ENCODE peak calls at places on chromosomes 7 and 10, in eight cellular contexts. I, P, L, F, E, N, G and S are unnamed samples.
A peak's percentile ranks its signal among the peaks of the same experiment; 100 is the strongest.

GRCh38 chr7:19919156-19920085 is 146.0 kb upstream of the TMEM196 start:
- DNase-seq in L (no peak), I (no peak), P (peak; percentile 37), E (no peak), G (no peak), N (no peak), F (no peak), S (no peak)

GRCh38 chr10:132096223-132096622 is 30.5 kb downstream of the JAKMIP3 start:
- DNase-seq in G (no peak), F (no peak), L (peak; percentile 48), N (peak; percentile 77), I (no peak), E (no peak), P (peak; percentile 33), S (no peak)

GRCh38 chr10:34638405-34639054 is 176.6 kb downstream of the PARD3 start:
- DNase-seq in E (peak; percentile 49), F (peak; percentile 92), L (peak; percentile 79), P (peak; percentile 90), G (peak; percentile 93), N (peak; percentile 61), I (peak; percentile 41), S (peak; percentile 45)

GRCh38 chr7:140304071-140304799 is 94.1 kb downstream of the SLC37A3 start:
- DNase-seq in L (no peak), P (peak; percentile 47), G (no peak), N (peak; percentile 2), F (no peak), I (no peak), E (peak; percentile 58), S (peak; percentile 61)

GRCh38 chr7:69123003-69123402 is 475.3 kb upstream of the AUTS2 start:
- DNase-seq in F (no peak), P (no peak), L (no peak), I (no peak), G (no peak), N (no peak), E (no peak), S (no peak)

GRCh38 chr7:151756076-151756731 is 120.7 kb downstream of the PRKAG2 start:
- DNase-seq in E (peak; percentile 55), L (peak; percentile 20), N (peak; percentile 40), G (no peak), I (no peak), F (no peak), P (peak; percentile 72), S (no peak)

GRCh38 chr7:32062150-32062549 is 8.1 kb downstream of the PDE1C start:
- DNase-seq in G (peak; percentile 62), E (no peak), I (no peak), N (peak; percentile 64), P (peak; percentile 29), L (peak; percentile 91), F (peak; percentile 53), S (peak; percentile 37)

GRCh38 chr7:34523233-34523918 is 134.6 kb upstream of the NPSR1 start:
- DNase-seq in P (peak; percentile 1), I (peak; percentile 20), L (no peak), F (no peak), G (no peak), N (peak; percentile 15), E (no peak), S (no peak)

GRCh38 chr10:59079386-59080226 is 96.8 kb upstream of the PHYHIPL start:
- DNase-seq in I (peak; percentile 73), E (no peak), N (peak; percentile 46), L (no peak), F (no peak), G (no peak), P (peak; percentile 89), S (no peak)

GRCh38 chr10:113754768-113755167 is 3.3 kb downstream of the PLEKHS1 start:
- DNase-seq in G (no peak), N (no peak), I (no peak), F (no peak), E (no peak), L (no peak), P (no peak), S (no peak)

GRCh38 chr10:95896066-95896850 is 11.5 kb upstream of the CC2D2B start:
- DNase-seq in G (no peak), I (no peak), P (no peak), E (no peak), N (no peak), L (no peak), F (no peak), S (no peak)

GRCh38 chr10:68668972-68669371 is 52.1 kb upstream of the CCAR1 start:
- DNase-seq in F (no peak), N (no peak), L (no peak), I (no peak), E (no peak), P (no peak), G (no peak), S (no peak)

GRCh38 chr7:55427279-55427788 is 62.2 kb downstream of the LANCL2 start:
- DNase-seq in N (peak; percentile 10), E (no peak), G (no peak), I (no peak), F (no peak), P (no peak), L (no peak), S (no peak)

GRCh38 chr10:77925795-77926565 is 575 bp downstream of the DLG5 start:
- DNase-seq in E (peak; percentile 72), P (peak; percentile 22), F (peak; percentile 41), L (peak; percentile 69), N (peak; percentile 68), G (peak; percentile 35), I (no peak), S (peak; percentile 77)

GRCh38 chr10:84256510-84257342 is 11.9 kb downstream of the RGR start:
- DNase-seq in E (peak; percentile 66), I (no peak), P (peak; percentile 44), L (peak; percentile 65), N (peak; percentile 16), G (peak; percentile 68), F (no peak), S (peak; percentile 48)
- TF ChIP-seq CTCF in E (peak; percentile 23), I (peak; percentile 67), P (peak; percentile 59), L (no peak), N (peak; percentile 42), G (peak; percentile 70), F (peak; percentile 26), S (peak; percentile 44)

GRCh38 chr7:79282882-79283602 is 170.4 kb downstream of the MAGI2 start:
- DNase-seq in F (no peak), E (no peak), N (peak; percentile 43), I (no peak), L (no peak), G (no peak), P (peak; percentile 85), S (no peak)

GRCh38 chr7:79284226-79284625 is 169.2 kb downstream of the MAGI2 start:
- DNase-seq in I (no peak), G (no peak), P (peak; percentile 38), F (no peak), E (no peak), L (no peak), N (no peak), S (no peak)

GRCh38 chr7:79281406-79281805 is 172.1 kb downstream of the MAGI2 start:
- DNase-seq in F (no peak), G (no peak), P (peak; percentile 13), E (no peak), I (no peak), N (no peak), L (no peak), S (no peak)

GRCh38 chr7:79286181-79286580 is 167.3 kb downstream of the MAGI2 start:
- DNase-seq in F (no peak), I (no peak), N (no peak), P (no peak), E (no peak), G (no peak), L (no peak), S (no peak)

DNA sequence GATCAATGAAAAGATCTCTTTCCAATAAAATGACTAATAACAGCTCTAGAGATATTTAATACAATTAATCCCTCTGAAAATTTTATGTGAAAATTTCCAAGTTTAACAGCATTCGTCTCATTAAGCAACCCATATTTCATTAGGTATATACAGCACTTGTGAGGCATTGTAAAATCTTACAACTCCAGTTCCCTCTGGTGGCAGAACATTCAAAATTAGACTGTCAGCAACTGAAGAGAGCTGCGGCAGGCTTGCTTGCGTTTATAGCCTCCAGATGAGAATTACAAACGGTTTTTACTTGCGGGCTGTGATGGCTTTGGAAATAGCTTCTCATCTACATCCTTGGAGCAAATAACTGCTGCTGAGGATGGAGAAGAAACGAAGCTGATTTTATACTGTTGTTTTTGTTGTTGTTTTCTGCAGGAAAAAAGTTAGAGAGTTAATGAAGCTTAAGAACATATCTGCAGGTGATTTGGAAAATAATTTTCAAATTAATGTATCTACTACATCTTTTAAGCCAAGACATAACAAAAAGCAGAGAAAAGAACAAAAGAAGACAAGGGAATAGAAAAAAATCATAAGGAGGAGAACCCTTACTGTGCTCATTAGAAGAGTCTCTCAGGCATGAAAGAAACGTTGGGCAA is 171.3 kb downstream of the MAGI2 start:
- DNase-seq in N (peak; percentile 27), L (peak; percentile 31), F (no peak), E (no peak), G (no peak), I (no peak), P (peak; percentile 83), S (no peak)
- TF ChIP-seq CTCF in N (peak; percentile 24), L (peak; percentile 15), F (peak; percentile 14), E (no peak), G (peak; percentile 60), I (peak; percentile 57), P (peak; percentile 51), S (no peak)

GRCh38 chr10:117911684-117912083 is 135.1 kb downstream of the RAB11FIP2 start:
- DNase-seq in E (no peak), P (no peak), L (no peak), N (no peak), I (no peak), F (no peak), G (no peak), S (no peak)

DNA sequence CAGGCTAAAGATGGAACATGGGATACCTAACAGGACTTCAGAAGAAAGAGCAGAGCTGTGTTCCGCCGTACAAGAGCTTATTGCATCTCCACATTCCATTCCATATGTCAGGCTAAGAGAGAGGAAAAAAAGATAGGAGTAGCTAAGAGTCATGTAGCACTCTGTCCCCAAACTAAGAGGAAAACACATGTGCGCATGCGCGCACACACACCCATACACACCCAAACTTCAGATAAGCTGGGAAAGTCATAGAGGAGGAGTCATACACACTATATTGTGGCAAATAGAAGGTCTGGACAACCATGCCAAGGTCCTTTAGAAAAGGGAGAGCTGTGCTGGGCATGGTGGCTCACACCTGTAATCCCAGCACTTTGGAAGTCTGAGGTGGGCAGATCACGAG is 132.4 kb downstream of the RAB11FIP2 start:
- DNase-seq in E (no peak), L (no peak), N (no peak), P (no peak), F (no peak), G (no peak), I (no peak), S (no peak)
- TF ChIP-seq CTCF in E (no peak), L (no peak), N (no peak), P (no peak), F (no peak), G (no peak), I (no peak), S (no peak)

DNA sequence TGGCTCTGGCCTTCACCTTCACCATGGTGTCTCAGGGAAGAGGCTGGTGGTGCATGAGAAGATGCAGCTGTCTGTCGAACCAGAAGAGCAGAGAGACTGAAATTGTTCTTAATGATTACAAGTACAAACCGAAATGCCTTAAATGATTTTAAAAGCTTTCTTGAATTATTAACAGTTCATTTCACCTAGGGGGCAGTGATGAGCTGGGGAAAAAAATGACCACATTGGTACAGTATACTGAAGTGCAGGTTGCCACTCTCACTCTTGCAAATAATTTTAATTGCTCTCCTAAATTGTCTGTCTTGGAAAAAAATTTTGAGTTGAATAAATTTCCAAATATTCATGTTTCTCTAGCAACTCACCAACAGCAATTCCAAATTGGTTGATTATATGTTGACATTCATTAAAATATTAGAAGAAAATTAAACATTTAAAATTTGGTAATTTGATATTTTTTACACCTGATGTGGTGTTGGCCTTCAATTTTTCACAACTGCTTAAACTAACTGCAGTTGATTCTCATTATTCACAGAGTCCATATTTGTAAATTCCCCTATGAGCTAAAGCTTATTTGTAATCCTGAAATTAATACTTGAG is 692.6 kb downstream of the ZWINT start:
- DNase-seq in P (no peak), G (no peak), L (peak; percentile 37), I (no peak), E (no peak), N (no peak), F (no peak), S (no peak)
- TF ChIP-seq CTCF in P (no peak), G (peak; percentile 62), L (no peak), I (peak; percentile 66), E (peak; percentile 7), N (peak; percentile 47), F (no peak), S (peak; percentile 31)